ENCODE peak calls at places on chromosomes 5 and 9, in nine cellular contexts. One of them, this sample, is unnamed.

GRCh38 chr9:131530546-131530929 is 525 bp downstream of the UCK1 start:
- DNase-seq in B cell: no peak
- DNase-seq in GM20000: peak
- DNase-seq in progenitor cell of endocrine pancreas: peak
- DNase-seq in cardiac muscle cell: peak
- DNase-seq in Calu3: peak
- DNase-seq in foreskin fibroblast: peak
- DNase-seq in mucosa of descending colon: peak
- DNase-seq in cardiac fibroblast: peak
- DNase-seq in this sample: peak

GRCh38 chr5:78649816-78650561 is 1.4 kb upstream of the LHFPL2 start:
- DNase-seq in progenitor cell of endocrine pancreas: no peak
- DNase-seq in B cell: no peak
- DNase-seq in cardiac fibroblast: peak
- DNase-seq in GM20000: no peak
- DNase-seq in foreskin fibroblast: peak
- DNase-seq in cardiac muscle cell: no peak
- DNase-seq in Calu3: no peak
- DNase-seq in mucosa of descending colon: no peak
- DNase-seq in this sample: no peak

GRCh38 chr5:56561-57290 is 35.2 kb upstream of the PLEKHG4B start:
- DNase-seq in cardiac fibroblast: peak
- DNase-seq in progenitor cell of endocrine pancreas: peak
- DNase-seq in Calu3: no peak
- DNase-seq in foreskin fibroblast: peak
- DNase-seq in mucosa of descending colon: peak
- DNase-seq in cardiac muscle cell: peak
- DNase-seq in GM20000: peak
- DNase-seq in B cell: no peak
- DNase-seq in this sample: no peak

GRCh38 chr5:154365823-154366222 is 80.0 kb upstream of the SAP30L start:
- DNase-seq in B cell: no peak
- DNase-seq in progenitor cell of endocrine pancreas: no peak
- DNase-seq in foreskin fibroblast: peak
- DNase-seq in cardiac muscle cell: no peak
- DNase-seq in GM20000: no peak
- DNase-seq in mucosa of descending colon: no peak
- DNase-seq in Calu3: no peak
- DNase-seq in cardiac fibroblast: peak
- DNase-seq in this sample: no peak

GRCh38 chr5:90119531-90119940 is 290.0 kb downstream of the CETN3 start:
- DNase-seq in Calu3: no peak
- DNase-seq in B cell: no peak
- DNase-seq in mucosa of descending colon: no peak
- DNase-seq in foreskin fibroblast: no peak
- DNase-seq in progenitor cell of endocrine pancreas: no peak
- DNase-seq in GM20000: no peak
- DNase-seq in cardiac fibroblast: peak
- DNase-seq in cardiac muscle cell: no peak
- DNase-seq in this sample: no peak

GRCh38 chr9:4297795-4298254 is 2.0 kb downstream of the GLIS3 start:
- DNase-seq in mucosa of descending colon: peak
- DNase-seq in Calu3: peak
- DNase-seq in cardiac fibroblast: peak
- DNase-seq in progenitor cell of endocrine pancreas: peak
- DNase-seq in GM20000: peak
- DNase-seq in cardiac muscle cell: peak
- DNase-seq in B cell: peak
- DNase-seq in foreskin fibroblast: peak
- DNase-seq in this sample: no peak

GRCh38 chr5:71782771-71783770 is 64.0 kb downstream of the CARTPT start:
- DNase-seq in cardiac fibroblast: peak
- DNase-seq in foreskin fibroblast: peak
- DNase-seq in mucosa of descending colon: peak
- DNase-seq in cardiac muscle cell: peak
- DNase-seq in Calu3: peak
- DNase-seq in GM20000: peak
- DNase-seq in B cell: peak
- DNase-seq in progenitor cell of endocrine pancreas: peak
- DNase-seq in this sample: peak

GRCh38 chr9:22997923-22998322 is 551.3 kb downstream of the DMRTA1 start:
- DNase-seq in mucosa of descending colon: no peak
- DNase-seq in B cell: no peak
- DNase-seq in Calu3: no peak
- DNase-seq in cardiac muscle cell: no peak
- DNase-seq in GM20000: no peak
- DNase-seq in cardiac fibroblast: no peak
- DNase-seq in progenitor cell of endocrine pancreas: no peak
- DNase-seq in foreskin fibroblast: no peak
- DNase-seq in this sample: no peak

GRCh38 chr9:34332370-34332964 is 3.1 kb downstream of the NUDT2 start:
- DNase-seq in B cell: no peak
- DNase-seq in mucosa of descending colon: peak
- DNase-seq in progenitor cell of endocrine pancreas: no peak
- DNase-seq in cardiac fibroblast: peak
- DNase-seq in cardiac muscle cell: peak
- DNase-seq in Calu3: no peak
- DNase-seq in GM20000: no peak
- DNase-seq in foreskin fibroblast: peak
- DNase-seq in this sample: peak

GRCh38 chr5:54090495-54091084 is 219.8 kb downstream of the ARL15 start:
- DNase-seq in cardiac fibroblast: peak
- DNase-seq in B cell: no peak
- DNase-seq in foreskin fibroblast: peak
- DNase-seq in mucosa of descending colon: no peak
- DNase-seq in GM20000: no peak
- DNase-seq in progenitor cell of endocrine pancreas: no peak
- DNase-seq in cardiac muscle cell: no peak
- DNase-seq in Calu3: no peak
- DNase-seq in this sample: no peak

GRCh38 chr9:14766299-14766698 is 43.8 kb upstream of the CER1 start:
- DNase-seq in foreskin fibroblast: peak
- DNase-seq in B cell: no peak
- DNase-seq in cardiac muscle cell: no peak
- DNase-seq in GM20000: no peak
- DNase-seq in progenitor cell of endocrine pancreas: no peak
- DNase-seq in cardiac fibroblast: peak
- DNase-seq in mucosa of descending colon: no peak
- DNase-seq in Calu3: no peak
- DNase-seq in this sample: no peak

GRCh38 chr9:92970467-92970923 is 23.2 kb downstream of the FGD3 start:
- DNase-seq in B cell: no peak
- DNase-seq in cardiac muscle cell: no peak
- DNase-seq in GM20000: no peak
- DNase-seq in foreskin fibroblast: no peak
- DNase-seq in Calu3: no peak
- DNase-seq in progenitor cell of endocrine pancreas: no peak
- DNase-seq in cardiac fibroblast: peak
- DNase-seq in mucosa of descending colon: no peak
- DNase-seq in this sample: no peak

GRCh38 chr5:173045481-173045880 is 10.7 kb upstream of the CREBRF start:
- DNase-seq in GM20000: no peak
- DNase-seq in cardiac fibroblast: no peak
- DNase-seq in B cell: no peak
- DNase-seq in cardiac muscle cell: peak
- DNase-seq in Calu3: no peak
- DNase-seq in progenitor cell of endocrine pancreas: peak
- DNase-seq in mucosa of descending colon: no peak
- DNase-seq in foreskin fibroblast: no peak
- DNase-seq in this sample: no peak

GRCh38 chr5:4050203-4050602 is 454.6 kb downstream of the IRX1 start:
- DNase-seq in mucosa of descending colon: no peak
- DNase-seq in B cell: no peak
- DNase-seq in GM20000: no peak
- DNase-seq in cardiac muscle cell: no peak
- DNase-seq in Calu3: no peak
- DNase-seq in progenitor cell of endocrine pancreas: no peak
- DNase-seq in cardiac fibroblast: no peak
- DNase-seq in foreskin fibroblast: no peak
- DNase-seq in this sample: no peak

GRCh38 chr5:157855404-157855994 is 3.4 kb downstream of the CLINT1 start:
- DNase-seq in mucosa of descending colon: peak
- DNase-seq in foreskin fibroblast: peak
- DNase-seq in cardiac muscle cell: peak
- DNase-seq in progenitor cell of endocrine pancreas: no peak
- DNase-seq in cardiac fibroblast: peak
- DNase-seq in B cell: no peak
- DNase-seq in Calu3: peak
- DNase-seq in GM20000: no peak
- DNase-seq in this sample: no peak

GRCh38 chr9:127943011-127943662 is 5.5 kb upstream of the DPM2 start:
- DNase-seq in foreskin fibroblast: no peak
- DNase-seq in Calu3: no peak
- DNase-seq in cardiac muscle cell: no peak
- DNase-seq in progenitor cell of endocrine pancreas: no peak
- DNase-seq in mucosa of descending colon: no peak
- DNase-seq in GM20000: no peak
- DNase-seq in B cell: no peak
- DNase-seq in cardiac fibroblast: no peak
- DNase-seq in this sample: no peak

GRCh38 chr9:127941062-127941925 is 3.6 kb upstream of the DPM2 start:
- DNase-seq in Calu3: no peak
- DNase-seq in cardiac muscle cell: no peak
- DNase-seq in mucosa of descending colon: no peak
- DNase-seq in cardiac fibroblast: no peak
- DNase-seq in B cell: no peak
- DNase-seq in GM20000: no peak
- DNase-seq in foreskin fibroblast: no peak
- DNase-seq in progenitor cell of endocrine pancreas: no peak
- DNase-seq in this sample: no peak

GRCh38 chr9:127943746-127944145 is 6.1 kb upstream of the DPM2 start:
- DNase-seq in Calu3: peak
- DNase-seq in foreskin fibroblast: peak
- DNase-seq in mucosa of descending colon: peak
- DNase-seq in progenitor cell of endocrine pancreas: peak
- DNase-seq in cardiac muscle cell: peak
- DNase-seq in B cell: peak
- DNase-seq in cardiac fibroblast: peak
- DNase-seq in GM20000: peak
- DNase-seq in this sample: peak

GRCh38 chr9:127940598-127940997 is 2.9 kb upstream of the DPM2 start:
- DNase-seq in foreskin fibroblast: no peak
- DNase-seq in B cell: no peak
- DNase-seq in mucosa of descending colon: no peak
- DNase-seq in cardiac fibroblast: no peak
- DNase-seq in cardiac muscle cell: no peak
- DNase-seq in GM20000: no peak
- DNase-seq in Calu3: no peak
- DNase-seq in progenitor cell of endocrine pancreas: no peak
- DNase-seq in this sample: no peak

GRCh38 chr9:127942152-127943010 is 4.7 kb upstream of the DPM2 start:
- DNase-seq in progenitor cell of endocrine pancreas: peak
- DNase-seq in B cell: peak
- DNase-seq in GM20000: peak
- DNase-seq in mucosa of descending colon: peak
- DNase-seq in cardiac fibroblast: peak
- DNase-seq in foreskin fibroblast: peak
- DNase-seq in Calu3: peak
- DNase-seq in cardiac muscle cell: peak
- DNase-seq in this sample: peak
- TF ChIP-seq CTCF in progenitor cell of endocrine pancreas: peak
- TF ChIP-seq CTCF in B cell: peak
- TF ChIP-seq CTCF in GM20000: peak
- TF ChIP-seq CTCF in mucosa of descending colon: peak
- TF ChIP-seq CTCF in cardiac fibroblast: peak
- TF ChIP-seq CTCF in foreskin fibroblast: peak
- TF ChIP-seq CTCF in Calu3: peak
- TF ChIP-seq CTCF in cardiac muscle cell: peak
- TF ChIP-seq CTCF in this sample: peak

DNA sequence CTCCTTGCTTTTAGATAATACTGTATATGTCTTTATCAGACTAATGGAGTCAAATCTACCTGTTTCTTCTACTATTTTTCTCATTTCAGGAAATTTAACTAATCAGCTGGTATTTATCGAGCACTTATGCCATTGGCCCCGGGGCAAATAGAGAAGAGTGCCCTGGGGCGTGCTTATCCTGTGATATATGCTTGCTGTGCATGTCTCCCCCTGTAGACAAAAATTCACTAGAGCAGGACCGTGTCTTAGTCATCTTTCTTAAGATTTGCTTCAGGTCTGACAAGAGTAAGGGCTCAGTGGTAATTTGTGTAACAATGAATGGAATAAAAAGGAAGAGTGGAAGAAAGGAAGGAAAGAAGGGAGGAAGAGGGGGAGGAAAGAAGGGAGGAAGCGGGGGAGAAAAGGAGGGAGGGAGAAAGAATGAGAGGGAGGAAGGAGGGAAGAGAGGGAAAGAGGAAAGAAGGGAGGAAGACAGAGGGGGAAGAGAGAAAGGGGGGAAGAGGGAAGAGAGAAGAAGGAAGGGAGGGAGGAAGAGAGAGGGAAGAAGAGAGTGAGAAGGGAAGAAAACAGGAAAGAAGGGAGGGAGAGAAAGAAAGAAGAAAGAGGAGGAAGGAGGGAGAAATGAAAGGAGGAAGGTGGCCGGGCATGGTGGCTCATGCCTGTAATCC is 295.7 kb upstream of the PANK3 start:
- DNase-seq in Calu3: peak
- DNase-seq in GM20000: no peak
- DNase-seq in cardiac muscle cell: no peak
- DNase-seq in mucosa of descending colon: no peak
- DNase-seq in foreskin fibroblast: no peak
- DNase-seq in B cell: no peak
- DNase-seq in cardiac fibroblast: peak
- DNase-seq in progenitor cell of endocrine pancreas: no peak
- DNase-seq in this sample: no peak
- TF ChIP-seq CTCF in Calu3: no peak
- TF ChIP-seq CTCF in GM20000: no peak
- TF ChIP-seq CTCF in cardiac muscle cell: peak
- TF ChIP-seq CTCF in mucosa of descending colon: no peak
- TF ChIP-seq CTCF in foreskin fibroblast: no peak
- TF ChIP-seq CTCF in B cell: no peak
- TF ChIP-seq CTCF in cardiac fibroblast: peak
- TF ChIP-seq CTCF in progenitor cell of endocrine pancreas: peak
- TF ChIP-seq CTCF in this sample: peak

DNA sequence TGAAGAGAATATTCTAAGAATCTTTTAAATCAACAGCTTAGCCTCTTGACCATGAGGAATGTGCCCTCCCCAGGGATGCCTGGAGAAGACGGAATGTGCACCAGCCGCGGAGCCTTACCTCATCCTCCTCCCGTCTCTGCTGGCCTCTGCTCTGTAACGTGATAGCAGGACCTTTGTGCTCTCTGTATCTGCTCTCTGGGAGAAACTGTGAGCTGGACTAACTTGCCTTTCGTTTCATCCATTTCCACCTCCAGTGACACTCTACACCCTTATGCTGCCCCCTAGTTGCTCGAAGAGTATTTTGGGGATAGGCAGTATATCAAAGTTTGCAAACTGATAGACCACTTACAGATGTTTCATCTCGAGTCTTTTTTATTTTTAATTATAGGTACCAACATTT is 141.4 kb downstream of the NPR3 start:
- DNase-seq in B cell: no peak
- DNase-seq in cardiac muscle cell: peak
- DNase-seq in Calu3: peak
- DNase-seq in cardiac fibroblast: peak
- DNase-seq in foreskin fibroblast: peak
- DNase-seq in GM20000: no peak
- DNase-seq in mucosa of descending colon: peak
- DNase-seq in progenitor cell of endocrine pancreas: no peak
- DNase-seq in this sample: no peak
- TF ChIP-seq CTCF in B cell: no peak
- TF ChIP-seq CTCF in cardiac muscle cell: peak
- TF ChIP-seq CTCF in Calu3: peak
- TF ChIP-seq CTCF in cardiac fibroblast: peak
- TF ChIP-seq CTCF in foreskin fibroblast: peak
- TF ChIP-seq CTCF in GM20000: peak
- TF ChIP-seq CTCF in mucosa of descending colon: no peak
- TF ChIP-seq CTCF in progenitor cell of endocrine pancreas: peak
- TF ChIP-seq CTCF in this sample: no peak

GRCh38 chr5:51821697-51822096 is 438.4 kb downstream of the ISL1 start:
- DNase-seq in cardiac fibroblast: no peak
- DNase-seq in Calu3: no peak
- DNase-seq in cardiac muscle cell: no peak
- DNase-seq in foreskin fibroblast: peak
- DNase-seq in B cell: no peak
- DNase-seq in GM20000: no peak
- DNase-seq in progenitor cell of endocrine pancreas: no peak
- DNase-seq in mucosa of descending colon: no peak
- DNase-seq in this sample: no peak
- TF ChIP-seq CTCF in cardiac fibroblast: no peak
- TF ChIP-seq CTCF in Calu3: no peak
- TF ChIP-seq CTCF in cardiac muscle cell: no peak
- TF ChIP-seq CTCF in foreskin fibroblast: no peak
- TF ChIP-seq CTCF in B cell: no peak
- TF ChIP-seq CTCF in GM20000: no peak
- TF ChIP-seq CTCF in progenitor cell of endocrine pancreas: no peak
- TF ChIP-seq CTCF in mucosa of descending colon: no peak
- TF ChIP-seq CTCF in this sample: no peak

This sample was measured in D721Med.